ENCODE peak calls at places on chromosomes 12 and 14, in five cellular contexts. One of them, this sample, is unnamed.

GRCh38 chr14:76309572-76310551 is 66.1 kb upstream of the ESRRB start:
- DNase-seq in HCT116: no peak
- DNase-seq in GM12878: no peak
- DNase-seq in H1: no peak
- DNase-seq in HepG2: no peak
- DNase-seq in this sample: no peak

GRCh38 chr12:88153959-88154358 is 11.9 kb downstream of the TMTC3 start:
- DNase-seq in HCT116: peak
- DNase-seq in GM12878: no peak
- DNase-seq in H1: no peak
- DNase-seq in HepG2: peak
- DNase-seq in this sample: no peak

GRCh38 chr14:59321184-59321952 is 132.9 kb downstream of the DAAM1 start:
- DNase-seq in HCT116: no peak
- DNase-seq in GM12878: no peak
- DNase-seq in H1: no peak
- DNase-seq in HepG2: no peak
- DNase-seq in this sample: no peak

GRCh38 chr12:57715786-57716185 is 21.9 kb downstream of the OS9 start:
- DNase-seq in HCT116: no peak
- DNase-seq in GM12878: no peak
- DNase-seq in H1: no peak
- DNase-seq in HepG2: no peak
- DNase-seq in this sample: no peak

GRCh38 chr14:32635103-32635719 is 303.5 kb upstream of the NPAS3 start:
- DNase-seq in HCT116: no peak
- DNase-seq in GM12878: no peak
- DNase-seq in H1: no peak
- DNase-seq in HepG2: no peak
- DNase-seq in this sample: no peak

GRCh38 chr12:70971395-70971794 is 50.9 kb upstream of the PTPRR start:
- DNase-seq in HCT116: no peak
- DNase-seq in GM12878: no peak
- DNase-seq in H1: no peak
- DNase-seq in HepG2: no peak
- DNase-seq in this sample: no peak

GRCh38 chr12:57456145-57456700 is 1.1 kb downstream of the INHBE start:
- DNase-seq in HCT116: no peak
- DNase-seq in GM12878: no peak
- DNase-seq in H1: no peak
- DNase-seq in HepG2: peak
- DNase-seq in this sample: peak

GRCh38 chr12:60255044-60255443 is 659.2 kb downstream of the SLC16A7 start:
- DNase-seq in HCT116: no peak
- DNase-seq in GM12878: no peak
- DNase-seq in H1: no peak
- DNase-seq in HepG2: no peak
- DNase-seq in this sample: no peak

GRCh38 chr12:120228041-120228290 is 27.1 kb upstream of the RPLP0 start:
- DNase-seq in HCT116: no peak
- DNase-seq in GM12878: no peak
- DNase-seq in H1: no peak
- DNase-seq in HepG2: no peak
- DNase-seq in this sample: no peak

GRCh38 chr14:25050494-25051170 is 685 bp upstream of the STXBP6 start:
- DNase-seq in HCT116: no peak
- DNase-seq in GM12878: no peak
- DNase-seq in H1: no peak
- DNase-seq in HepG2: no peak
- DNase-seq in this sample: no peak

GRCh38 chr12:110543252-110543959 is 39.7 kb downstream of the PPTC7 start:
- DNase-seq in HCT116: no peak
- DNase-seq in GM12878: peak
- DNase-seq in H1: no peak
- DNase-seq in HepG2: no peak
- DNase-seq in this sample: no peak

GRCh38 chr12:63978519-63978918 is 134.0 kb downstream of the SRGAP1 start:
- DNase-seq in HCT116: peak
- DNase-seq in GM12878: no peak
- DNase-seq in H1: no peak
- DNase-seq in HepG2: peak
- DNase-seq in this sample: no peak

GRCh38 chr14:103386632-103387329 is 1.6 kb downstream of the MARK3 start:
- DNase-seq in HCT116: no peak
- DNase-seq in GM12878: no peak
- DNase-seq in H1: no peak
- DNase-seq in HepG2: no peak
- DNase-seq in this sample: no peak

DNA sequence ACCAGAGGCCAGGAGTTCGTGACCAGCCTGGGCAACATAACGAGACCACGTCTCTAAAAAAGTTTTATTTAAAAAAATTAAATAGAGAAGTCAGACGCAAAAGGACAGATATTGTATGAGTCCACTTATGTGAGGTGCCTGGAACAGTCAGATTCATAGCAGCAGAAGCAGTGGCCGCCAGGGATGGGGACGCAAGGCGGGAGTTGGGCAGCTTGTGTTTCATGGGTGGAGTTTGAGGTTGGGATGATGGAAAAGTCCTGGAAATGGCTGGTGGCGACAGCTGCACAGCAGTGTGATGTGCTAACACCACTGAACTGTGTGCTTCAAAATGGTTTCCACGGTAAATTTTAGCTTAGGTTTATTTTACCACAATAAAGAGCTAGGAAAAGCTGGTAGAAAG is 57.6 kb upstream of the DDX11 start:
- DNase-seq in HCT116: no peak
- DNase-seq in GM12878: no peak
- DNase-seq in H1: no peak
- DNase-seq in HepG2: no peak
- DNase-seq in this sample: no peak
- TF ChIP-seq JUND in HCT116: no peak
- TF ChIP-seq JUND in GM12878: no peak
- TF ChIP-seq JUND in H1: no peak
- TF ChIP-seq JUND in HepG2: no peak
- TF ChIP-seq JUND in this sample: no peak

GRCh38 chr12:46480724-46481123 is 108.2 kb upstream of the SLC38A2 start:
- DNase-seq in HCT116: no peak
- DNase-seq in GM12878: no peak
- DNase-seq in H1: no peak
- DNase-seq in HepG2: no peak
- DNase-seq in this sample: no peak
- TF ChIP-seq JUND in HCT116: no peak
- TF ChIP-seq JUND in GM12878: no peak
- TF ChIP-seq JUND in H1: no peak
- TF ChIP-seq JUND in HepG2: no peak
- TF ChIP-seq JUND in this sample: no peak

GRCh38 chr12:95767703-95768102 is 22.9 kb downstream of the NTN4 start:
- DNase-seq in HCT116: no peak
- DNase-seq in GM12878: no peak
- DNase-seq in H1: no peak
- DNase-seq in HepG2: no peak
- DNase-seq in this sample: no peak

GRCh38 chr12:95762123-95762785 is 28.3 kb downstream of the NTN4 start:
- DNase-seq in HCT116: no peak
- DNase-seq in GM12878: no peak
- DNase-seq in H1: no peak
- DNase-seq in HepG2: peak
- DNase-seq in this sample: peak

GRCh38 chr12:95763809-95764253 is 26.7 kb downstream of the NTN4 start:
- DNase-seq in HCT116: peak
- DNase-seq in GM12878: no peak
- DNase-seq in H1: no peak
- DNase-seq in HepG2: peak
- DNase-seq in this sample: no peak

GRCh38 chr12:95764848-95765247 is 25.7 kb downstream of the NTN4 start:
- DNase-seq in HCT116: no peak
- DNase-seq in GM12878: no peak
- DNase-seq in H1: no peak
- DNase-seq in HepG2: no peak
- DNase-seq in this sample: no peak

GRCh38 chr12:95766356-95767019 is 24.1 kb downstream of the NTN4 start:
- DNase-seq in HCT116: no peak
- DNase-seq in GM12878: no peak
- DNase-seq in H1: no peak
- DNase-seq in HepG2: peak
- DNase-seq in this sample: no peak
- TF ChIP-seq JUND in HCT116: no peak
- TF ChIP-seq JUND in GM12878: no peak
- TF ChIP-seq JUND in H1: no peak
- TF ChIP-seq JUND in HepG2: no peak
- TF ChIP-seq JUND in this sample: no peak

GRCh38 chr14:87241018-87241779 is 751.8 kb downstream of the GALC start:
- DNase-seq in HCT116: no peak
- DNase-seq in GM12878: no peak
- DNase-seq in H1: no peak
- DNase-seq in HepG2: no peak
- DNase-seq in this sample: no peak
- TF ChIP-seq JUND in HCT116: no peak
- TF ChIP-seq JUND in GM12878: no peak
- TF ChIP-seq JUND in H1: no peak
- TF ChIP-seq JUND in HepG2: no peak
- TF ChIP-seq JUND in this sample: no peak

This sample was measured in T47D.